ENCODE peak calls at places on chromosomes 13 and 19, in six cellular contexts. T is pancreas; Z is body of pancreas; M is cardiac muscle cell; Y is CD8-positive, alpha-beta memory T cell; A is brain microvascular endothelial cell. O is an unnamed sample.

GRCh38 chr13:20221772-20222171 is 10.3 kb downstream of the GJB6 start:
- DNase-seq in T (no peak), Z (peak), M (no peak), Y (no peak), A (no peak), O (peak)

GRCh38 chr13:36345438-36346221 is 564 bp downstream of the SPART start:
- DNase-seq in T (peak), Z (peak), M (peak), Y (peak), A (peak), O (peak)

GRCh38 chr13:45792827-45793303 is 58.7 kb downstream of the SIAH3 start:
- DNase-seq in T (no peak), Z (peak), M (no peak), Y (no peak), A (no peak), O (no peak)

GRCh38 chr19:44346556-44346955 is 9.9 kb downstream of the ZNF112 start:
- DNase-seq in T (no peak), Z (no peak), M (no peak), Y (no peak), A (no peak), O (no peak)

GRCh38 chr19:48513289-48514122 is 1.9 kb upstream of the LMTK3 start:
- DNase-seq in T (peak), Z (peak), M (peak), Y (peak), A (peak), O (peak)

GRCh38 chr19:52492991-52493470 is 34.4 kb upstream of the ZNF808 start:
- DNase-seq in T (no peak), Z (peak), M (peak), Y (no peak), A (no peak), O (no peak)

GRCh38 chr19:56972291-56972914 is 131.9 kb upstream of the PEG3 start:
- DNase-seq in T (no peak), Z (no peak), M (no peak), Y (no peak), A (no peak), O (no peak)

GRCh38 chr13:34277971-34278370 is 460.0 kb downstream of the RFC3 start:
- DNase-seq in T (no peak), Z (no peak), M (no peak), Y (no peak), A (no peak), O (no peak)

GRCh38 chr13:49022472-49023144 is 46.9 kb downstream of the FNDC3A start:
- DNase-seq in T (no peak), Z (no peak), M (no peak), Y (no peak), A (no peak), O (no peak)

GRCh38 chr19:4077800-4078683 is 11.3 kb upstream of the ZBTB7A start:
- DNase-seq in T (peak), Z (peak), M (peak), Y (no peak), A (no peak), O (no peak)
- H3K4me3 ChIP-seq in T (peak), Z (peak), M (no peak), Y (peak), A (peak), O (peak)

GRCh38 chr13:98729526-98730057 is 22.9 kb downstream of the SLC15A1 start:
- DNase-seq in T (no peak), Z (no peak), M (no peak), Y (no peak), A (no peak), O (no peak)

GRCh38 chr13:98730441-98730840 is 22.0 kb downstream of the SLC15A1 start:
- DNase-seq in T (no peak), Z (no peak), M (no peak), Y (no peak), A (no peak), O (no peak)

GRCh38 chr13:98731038-98731437 is 21.4 kb downstream of the SLC15A1 start:
- DNase-seq in T (no peak), Z (no peak), M (no peak), Y (no peak), A (no peak), O (no peak)

DNA sequence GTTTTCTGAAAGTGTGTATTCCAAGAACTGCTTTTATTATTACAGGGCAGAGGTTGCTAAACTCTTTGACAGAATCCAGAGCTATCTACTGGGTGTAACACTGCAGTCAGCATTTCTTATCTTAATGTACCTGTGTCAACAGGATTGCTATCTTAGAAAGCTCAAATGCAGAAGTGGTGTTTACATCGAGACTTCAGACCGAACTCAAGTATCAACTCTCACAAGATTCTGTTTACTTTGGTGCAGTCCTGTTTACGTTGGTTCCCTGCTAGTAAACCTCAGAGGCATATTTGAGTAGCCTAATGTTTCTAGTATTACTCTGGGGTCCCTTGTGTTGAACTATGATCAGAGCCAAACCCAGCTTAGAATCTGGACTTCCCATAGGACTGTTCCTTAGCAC is 20.5 kb downstream of the SLC15A1 start:
- DNase-seq in T (no peak), Z (no peak), M (no peak), Y (no peak), A (no peak), O (no peak)
- H3K4me3 ChIP-seq in T (no peak), Z (no peak), M (no peak), Y (no peak), A (no peak), O (no peak)

GRCh38 chr19:1284979-1285736 is 515 bp upstream of the EFNA2 start:
- DNase-seq in T (peak), Z (no peak), M (peak), Y (no peak), A (no peak), O (no peak)
- H3K4me3 ChIP-seq in T (no peak), Z (no peak), M (peak), Y (no peak), A (no peak), O (no peak)

GRCh38 chr19:39995794-39996193 is 1.1 kb upstream of the ZNF546 start:
- DNase-seq in T (no peak), Z (no peak), M (no peak), Y (no peak), A (no peak), O (no peak)
- H3K4me3 ChIP-seq in T (no peak), Z (no peak), M (peak), Y (peak), A (peak), O (no peak)

GRCh38 chr13:44050450-44051063 is 170.9 kb downstream of the LACC1 start:
- DNase-seq in T (no peak), Z (peak), M (peak), Y (no peak), A (peak), O (no peak)

GRCh38 chr13:44051923-44052322 is 172.2 kb downstream of the LACC1 start:
- DNase-seq in T (no peak), Z (no peak), M (no peak), Y (no peak), A (peak), O (no peak)

GRCh38 chr13:44049546-44049945 is 169.8 kb downstream of the LACC1 start:
- DNase-seq in T (no peak), Z (no peak), M (no peak), Y (no peak), A (no peak), O (no peak)

GRCh38 chr13:44052843-44053607 is 173.3 kb downstream of the LACC1 start:
- DNase-seq in T (no peak), Z (peak), M (peak), Y (no peak), A (peak), O (peak)

DNA sequence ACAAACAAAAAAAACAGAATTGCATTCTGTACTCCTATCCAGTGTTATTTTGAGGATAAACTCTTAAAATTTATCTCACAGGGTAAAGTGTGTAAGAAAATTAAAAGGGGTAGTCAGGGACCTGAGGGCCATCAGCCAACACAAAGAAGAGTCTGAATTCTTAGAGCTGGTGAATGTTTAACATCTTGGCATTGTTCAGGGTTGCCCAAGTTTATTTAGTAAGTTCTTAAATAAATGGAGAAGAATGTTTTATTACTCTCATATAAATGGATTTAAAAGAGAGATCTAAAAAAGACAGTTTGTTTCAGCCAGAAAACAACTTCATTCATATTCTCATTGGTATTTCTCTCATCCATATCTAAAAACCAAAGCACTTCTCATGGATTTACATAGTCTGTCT is 171.7 kb downstream of the LACC1 start:
- DNase-seq in T (no peak), Z (no peak), M (no peak), Y (no peak), A (no peak), O (no peak)
- H3K4me3 ChIP-seq in T (no peak), Z (no peak), M (no peak), Y (no peak), A (no peak), O (no peak)

DNA sequence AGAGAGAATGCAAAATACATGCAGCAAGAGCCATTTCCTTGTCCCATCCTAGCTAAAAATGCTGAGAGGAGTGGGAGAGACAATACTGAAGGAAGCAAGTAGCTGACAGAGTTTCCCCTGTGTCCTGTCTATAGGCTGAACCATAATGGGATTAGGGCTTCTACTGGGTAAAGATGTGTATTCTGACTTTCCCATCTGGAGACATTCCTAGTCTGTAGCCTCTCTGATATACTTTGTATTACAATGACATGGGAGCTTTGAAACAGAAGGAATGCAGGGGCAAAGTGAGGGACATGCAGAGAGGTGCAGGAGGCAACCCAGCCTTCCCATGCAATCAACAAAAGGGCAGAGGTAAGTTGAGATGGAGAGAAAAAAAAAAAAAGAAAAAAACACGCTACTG is 10.5 kb upstream of the GPC6 start:
- DNase-seq in T (no peak), Z (no peak), M (no peak), Y (no peak), A (no peak), O (no peak)
- H3K4me3 ChIP-seq in T (no peak), Z (no peak), M (no peak), Y (no peak), A (no peak), O (no peak)

DNA sequence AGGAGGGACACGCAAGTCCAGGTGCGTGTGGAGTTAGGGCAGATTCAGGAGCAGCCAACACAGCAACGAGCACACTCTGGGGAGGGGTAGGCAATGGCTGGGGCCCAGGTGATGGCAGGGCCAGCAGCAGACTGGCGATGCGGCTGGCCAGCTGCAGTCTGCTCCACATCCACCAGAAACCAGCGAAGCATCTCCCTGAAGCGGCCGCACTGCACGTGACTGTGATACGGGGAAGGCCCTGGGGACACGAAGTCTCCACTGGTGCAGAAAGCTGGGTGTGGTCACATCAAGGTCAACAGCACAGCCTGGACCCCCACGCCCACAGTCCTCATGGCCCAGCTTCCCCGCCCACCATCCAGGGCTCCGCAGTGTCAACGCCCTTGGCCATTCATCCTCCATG is 21.3 kb upstream of the EPHX3 start:
- DNase-seq in T (no peak), Z (no peak), M (no peak), Y (no peak), A (no peak), O (no peak)
- H3K4me3 ChIP-seq in T (no peak), Z (no peak), M (no peak), Y (no peak), A (no peak), O (no peak)

O was measured in AG09309.